ENCODE peak calls at places on chromosome 13, in five cellular contexts. One of them, this sample, is unnamed.

GRCh38 chr13:48412881-48413351 is at the start of gene LPAR6:
- DNase-seq in fibroblast of lung: peak
- DNase-seq in amniotic epithelial cell: peak
- DNase-seq in activated CD8-positive, alpha-beta memory T cell treated with anti-CD3 and anti-CD28 coated beads for 48 hours: no peak
- DNase-seq in mucosa of gallbladder: peak
- DNase-seq in this sample: no peak

GRCh38 chr13:111095031-111095840 is 19.9 kb upstream of the ARHGEF7 start:
- DNase-seq in fibroblast of lung: no peak
- DNase-seq in amniotic epithelial cell: no peak
- DNase-seq in activated CD8-positive, alpha-beta memory T cell treated with anti-CD3 and anti-CD28 coated beads for 48 hours: no peak
- DNase-seq in mucosa of gallbladder: no peak
- DNase-seq in this sample: no peak

GRCh38 chr13:40345654-40346372 is 320.6 kb downstream of the FOXO1 start:
- DNase-seq in fibroblast of lung: no peak
- DNase-seq in amniotic epithelial cell: no peak
- DNase-seq in activated CD8-positive, alpha-beta memory T cell treated with anti-CD3 and anti-CD28 coated beads for 48 hours: no peak
- DNase-seq in mucosa of gallbladder: peak
- DNase-seq in this sample: no peak

GRCh38 chr13:112910616-112911280 is 58.3 kb upstream of the MCF2L start:
- DNase-seq in fibroblast of lung: no peak
- DNase-seq in amniotic epithelial cell: no peak
- DNase-seq in activated CD8-positive, alpha-beta memory T cell treated with anti-CD3 and anti-CD28 coated beads for 48 hours: no peak
- DNase-seq in mucosa of gallbladder: no peak
- DNase-seq in this sample: no peak

GRCh38 chr13:74128171-74128767 is 5.9 kb downstream of the KLF12 start:
- DNase-seq in fibroblast of lung: peak
- DNase-seq in amniotic epithelial cell: peak
- DNase-seq in activated CD8-positive, alpha-beta memory T cell treated with anti-CD3 and anti-CD28 coated beads for 48 hours: no peak
- DNase-seq in mucosa of gallbladder: no peak
- DNase-seq in this sample: no peak

GRCh38 chr13:111573801-111574200 is 253.4 kb downstream of the TEX29 start:
- DNase-seq in fibroblast of lung: no peak
- DNase-seq in amniotic epithelial cell: no peak
- DNase-seq in activated CD8-positive, alpha-beta memory T cell treated with anti-CD3 and anti-CD28 coated beads for 48 hours: no peak
- DNase-seq in mucosa of gallbladder: no peak
- DNase-seq in this sample: no peak

GRCh38 chr13:27183561-27184147 is 12.0 kb upstream of the USP12 start:
- DNase-seq in fibroblast of lung: peak
- DNase-seq in amniotic epithelial cell: peak
- DNase-seq in activated CD8-positive, alpha-beta memory T cell treated with anti-CD3 and anti-CD28 coated beads for 48 hours: no peak
- DNase-seq in mucosa of gallbladder: peak
- DNase-seq in this sample: no peak

GRCh38 chr13:75850915-75851314 is 214.8 kb downstream of the LMO7 start:
- DNase-seq in fibroblast of lung: no peak
- DNase-seq in amniotic epithelial cell: no peak
- DNase-seq in activated CD8-positive, alpha-beta memory T cell treated with anti-CD3 and anti-CD28 coated beads for 48 hours: no peak
- DNase-seq in mucosa of gallbladder: no peak
- DNase-seq in this sample: no peak

GRCh38 chr13:61410669-61411297 is 4.9 kb downstream of the PCDH20 start:
- DNase-seq in fibroblast of lung: peak
- DNase-seq in amniotic epithelial cell: peak
- DNase-seq in activated CD8-positive, alpha-beta memory T cell treated with anti-CD3 and anti-CD28 coated beads for 48 hours: no peak
- DNase-seq in mucosa of gallbladder: no peak
- DNase-seq in this sample: no peak

GRCh38 chr13:35888327-35888940 is 242.7 kb downstream of the DCLK1 start:
- DNase-seq in fibroblast of lung: peak
- DNase-seq in amniotic epithelial cell: peak
- DNase-seq in activated CD8-positive, alpha-beta memory T cell treated with anti-CD3 and anti-CD28 coated beads for 48 hours: no peak
- DNase-seq in mucosa of gallbladder: no peak
- DNase-seq in this sample: no peak

GRCh38 chr13:52450012-52450792 is at the start of gene VPS36:
- DNase-seq in fibroblast of lung: peak
- DNase-seq in amniotic epithelial cell: peak
- DNase-seq in activated CD8-positive, alpha-beta memory T cell treated with anti-CD3 and anti-CD28 coated beads for 48 hours: peak
- DNase-seq in mucosa of gallbladder: peak
- DNase-seq in this sample: peak

GRCh38 chr13:22090114-22090513 is 419.2 kb downstream of the FGF9 start:
- DNase-seq in fibroblast of lung: no peak
- DNase-seq in amniotic epithelial cell: no peak
- DNase-seq in activated CD8-positive, alpha-beta memory T cell treated with anti-CD3 and anti-CD28 coated beads for 48 hours: no peak
- DNase-seq in mucosa of gallbladder: no peak
- DNase-seq in this sample: no peak

GRCh38 chr13:34748078-34748477 is 194.0 kb upstream of the NBEA start:
- DNase-seq in fibroblast of lung: peak
- DNase-seq in amniotic epithelial cell: peak
- DNase-seq in activated CD8-positive, alpha-beta memory T cell treated with anti-CD3 and anti-CD28 coated beads for 48 hours: no peak
- DNase-seq in mucosa of gallbladder: peak
- DNase-seq in this sample: no peak

GRCh38 chr13:50942630-50943311 is 33.2 kb downstream of the RNASEH2B start:
- DNase-seq in fibroblast of lung: no peak
- DNase-seq in amniotic epithelial cell: no peak
- DNase-seq in activated CD8-positive, alpha-beta memory T cell treated with anti-CD3 and anti-CD28 coated beads for 48 hours: no peak
- DNase-seq in mucosa of gallbladder: no peak
- DNase-seq in this sample: no peak

GRCh38 chr13:40101708-40102359 is 446.4 kb downstream of the COG6 start:
- DNase-seq in fibroblast of lung: no peak
- DNase-seq in amniotic epithelial cell: no peak
- DNase-seq in activated CD8-positive, alpha-beta memory T cell treated with anti-CD3 and anti-CD28 coated beads for 48 hours: peak
- DNase-seq in mucosa of gallbladder: no peak
- DNase-seq in this sample: peak

GRCh38 chr13:26486550-26486949 is 70.9 kb upstream of the WASF3 start:
- DNase-seq in fibroblast of lung: no peak
- DNase-seq in amniotic epithelial cell: no peak
- DNase-seq in activated CD8-positive, alpha-beta memory T cell treated with anti-CD3 and anti-CD28 coated beads for 48 hours: no peak
- DNase-seq in mucosa of gallbladder: no peak
- DNase-seq in this sample: no peak

GRCh38 chr13:44768775-44769578 is 192.8 kb upstream of the TSC22D1 start:
- DNase-seq in fibroblast of lung: peak
- DNase-seq in amniotic epithelial cell: no peak
- DNase-seq in activated CD8-positive, alpha-beta memory T cell treated with anti-CD3 and anti-CD28 coated beads for 48 hours: no peak
- DNase-seq in mucosa of gallbladder: no peak
- DNase-seq in this sample: no peak

This sample was measured in GM18507.